ENCODE peak calls at places on chromosome 4, in four cellular contexts. Y, U, F and V are unnamed samples.

GRCh38 chr4:130646886-130647285 is 1550.9 kb downstream of the C4orf33 start:
- DNase-seq in U (no peak), Y (no peak), F (no peak), V (no peak)

GRCh38 chr4:7132249-7132648 is 60.1 kb upstream of the SORCS2 start:
- DNase-seq in Y (no peak), U (no peak), F (no peak), V (no peak)

GRCh38 chr4:27176400-27176799 is 315.8 kb downstream of the STIM2 start:
- DNase-seq in F (no peak), U (peak), Y (peak), V (peak)

GRCh38 chr4:168098257-168098717 is 6.0 kb downstream of the ANXA10 start:
- DNase-seq in F (no peak), Y (peak), U (no peak), V (no peak)

GRCh38 chr4:20354120-20354519 is 102.4 kb downstream of the SLIT2 start:
- DNase-seq in F (no peak), Y (no peak), U (no peak), V (no peak)

GRCh38 chr4:89781321-89781720 is 55.6 kb downstream of the SNCA start:
- DNase-seq in U (no peak), F (no peak), Y (no peak), V (no peak)

GRCh38 chr4:184370711-184371389 is 103.5 kb downstream of the IRF2 start:
- DNase-seq in U (no peak), Y (peak), F (no peak), V (no peak)

GRCh38 chr4:8293131-8293975 is 23.8 kb downstream of the HTRA3 start:
- DNase-seq in F (no peak), U (no peak), Y (no peak), V (no peak)

GRCh38 chr4:151408630-151409469 is at the start of gene FHIP1A:
- DNase-seq in Y (peak), F (peak), U (no peak), V (peak)

GRCh38 chr4:64465263-64465662 is 56.0 kb upstream of the TECRL start:
- DNase-seq in U (no peak), F (no peak), Y (no peak), V (no peak)

GRCh38 chr4:37689353-37689752 is 3.2 kb upstream of the RELL1 start:
- DNase-seq in U (no peak), Y (peak), F (no peak), V (no peak)

GRCh38 chr4:62531731-62532130 is 1331.6 kb downstream of the ADGRL3 start:
- DNase-seq in Y (no peak), U (no peak), F (no peak), V (no peak)